ENCODE peak calls at places on chromosomes 13 and 19, in four cellular contexts. I is uterus; W is CD8-positive, alpha-beta T cell; T is adrenal gland. M is an unnamed sample. For H3K4me1, the result is how much of the 10 kb centered on the place peaks cover.

GRCh38 chr19:42422576-42423461 is 4.4 kb downstream of the LIPE start:
- DNase-seq in W (peak), I (no peak), T (no peak), M (no peak)

GRCh38 chr19:8017808-8018207 is 12.4 kb upstream of the ELAVL1 start:
- DNase-seq in I (no peak), W (no peak), T (no peak), M (no peak)

GRCh38 chr13:73018336-73018735 is 40.5 kb upstream of the KLF5 start:
- DNase-seq in T (no peak), I (no peak), W (no peak), M (no peak)

GRCh38 chr19:45440873-45441654 is 17.3 kb upstream of the ERCC1 start:
- DNase-seq in I (no peak), W (no peak), T (no peak), M (no peak)

GRCh38 chr13:40477623-40478608 is 188.5 kb downstream of the FOXO1 start:
- DNase-seq in I (no peak), W (no peak), T (peak), M (no peak)

GRCh38 chr13:23500858-23501257 is 67.4 kb upstream of the SACS start:
- DNase-seq in W (no peak), T (peak), I (no peak), M (no peak)

GRCh38 chr13:97275265-97275664 is 53.1 kb downstream of the MBNL2 start:
- DNase-seq in T (peak), W (no peak), I (no peak), M (no peak)

GRCh38 chr13:105960326-105960725 is 575.1 kb downstream of the EFNB2 start:
- DNase-seq in T (no peak), W (no peak), I (no peak), M (no peak)

GRCh38 chr13:69109891-69110525 is 997.6 kb upstream of the ATXN8OS start:
- DNase-seq in T (no peak), I (no peak), W (no peak), M (no peak)

GRCh38 chr13:44744880-44745633 is 168.9 kb upstream of the TSC22D1 start:
- DNase-seq in W (no peak), I (no peak), T (no peak), M (no peak)

GRCh38 chr19:40026597-40026970 is 29.4 kb downstream of the ZNF780B start:
- DNase-seq in W (no peak), T (no peak), I (no peak), M (no peak)
- H3K4me1 ChIP-seq in W (under half), T (under half), I (under half), M (under half)

DNA sequence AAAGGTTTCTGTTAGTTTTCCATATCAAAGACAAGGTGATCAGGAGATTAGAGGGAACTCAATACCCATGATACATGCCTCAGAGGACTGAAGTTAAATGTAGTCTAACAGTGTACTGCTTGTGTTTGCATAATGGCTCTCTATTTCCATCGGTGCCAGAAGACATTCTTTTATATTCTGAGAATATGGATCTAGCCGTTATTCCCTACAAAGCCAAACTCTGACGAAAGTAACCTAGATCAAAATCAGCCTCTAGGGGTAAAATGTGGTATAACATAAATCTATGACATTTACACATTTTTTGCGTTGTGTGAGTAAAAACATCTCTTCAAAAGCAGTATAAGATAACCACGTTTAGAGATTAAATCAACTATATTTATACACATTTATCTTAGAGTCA is 2232.7 kb downstream of the PCDH9 start:
- DNase-seq in T (no peak), W (no peak), I (no peak), M (no peak)
- TF ChIP-seq CTCF in T (no peak), W (no peak), I (no peak), M (no peak)

DNA sequence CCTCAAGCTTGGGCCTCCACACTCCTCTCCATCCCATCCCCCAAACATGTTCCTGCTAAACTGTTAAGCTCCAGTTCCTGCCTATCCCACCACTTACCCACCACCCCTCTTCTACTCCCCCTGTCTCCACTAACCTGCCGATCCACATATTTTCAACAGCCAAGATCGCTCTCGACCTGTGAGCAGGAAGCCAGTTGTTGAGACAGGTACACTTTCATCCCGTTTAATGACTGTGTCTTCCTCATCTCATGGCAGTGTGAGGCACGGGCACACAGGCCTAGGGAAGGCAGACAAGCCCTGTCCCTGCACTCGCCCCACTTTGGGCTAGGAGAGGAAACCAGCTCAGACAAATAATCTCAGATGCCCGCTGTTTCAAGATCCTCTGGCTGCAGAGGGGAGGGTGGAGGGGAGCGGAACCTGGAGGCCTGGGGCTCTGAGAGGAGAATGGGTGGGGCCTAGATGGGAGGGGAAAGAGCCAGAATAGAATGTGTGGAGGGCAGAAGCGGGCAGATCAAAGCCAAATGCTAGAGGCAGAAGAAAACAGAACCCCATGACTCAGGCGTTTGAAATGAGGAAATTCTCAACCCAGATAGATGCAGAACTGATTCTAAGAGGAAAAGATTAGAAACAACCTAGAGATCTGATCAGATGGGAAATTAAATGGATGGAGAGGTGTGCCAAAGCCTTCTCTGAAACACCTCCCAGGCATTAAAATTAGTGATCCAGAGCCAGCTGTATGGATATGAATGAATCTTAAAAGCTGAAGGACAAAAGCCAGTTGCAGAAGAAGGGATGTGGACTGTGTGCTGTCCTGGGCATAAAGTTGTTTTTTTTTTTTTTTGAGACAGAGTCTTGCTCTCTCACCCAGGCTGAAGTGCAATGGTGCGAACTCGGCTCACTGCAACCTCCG is 16.9 kb upstream of the CYP2S1 start:
- DNase-seq in W (peak), I (no peak), T (peak), M (no peak)
- H3K4me3 ChIP-seq in W (no peak), I (no peak), T (peak), M (peak)

GRCh38 chr19:3716147-3716668 is 8.0 kb downstream of the TJP3 start:
- DNase-seq in T (no peak), W (no peak), I (no peak), M (peak)
- H3K4me1 ChIP-seq in T (under half), W (under half), I (under half), M (under half)

M was measured in upper lobe of left lung.